ENCODE peak calls at places on chromosome 2, in six cellular contexts. O, G, N, R, C and Z are unnamed samples.

GRCh38 chr2:65316072-65316471 is 88.4 kb downstream of the ACTR2 start:
- DNase-seq in R (peak; percentile 51), O (peak; percentile 94), G (no peak), N (no peak), C (no peak), Z (no peak)

GRCh38 chr2:241598061-241598460 is 38.9 kb downstream of the THAP4 start:
- DNase-seq in R (peak; percentile 35), O (no peak), G (no peak), N (no peak), C (no peak), Z (no peak)

GRCh38 chr2:157777425-157777824 is 98.7 kb downstream of the ACVR1 start:
- DNase-seq in N (peak; percentile 22), R (no peak), O (no peak), C (peak; percentile 65), G (no peak), Z (peak; percentile 25)

GRCh38 chr2:108607706-108608301 is 73.5 kb downstream of the LIMS1 start:
- DNase-seq in C (peak; percentile 72), R (no peak), N (peak; percentile 81), G (no peak), O (no peak), Z (peak; percentile 32)

GRCh38 chr2:230589497-230590015 is 123.1 kb upstream of the CAB39 start:
- DNase-seq in C (no peak), O (no peak), G (no peak), R (no peak), N (peak; percentile 87), Z (no peak)

GRCh38 chr2:219688560-219689445 is 61.4 kb downstream of the SLC4A3 start:
- DNase-seq in C (no peak), R (no peak), N (no peak), G (peak; percentile 92), O (peak; percentile 95), Z (no peak)

GRCh38 chr2:220452561-220452960 is 825.1 kb downstream of the SLC4A3 start:
- DNase-seq in C (peak; percentile 29), N (no peak), O (no peak), G (no peak), R (no peak), Z (no peak)

GRCh38 chr2:66440011-66440542 is 5.2 kb downstream of the MEIS1 start:
- DNase-seq in N (no peak), G (no peak), R (no peak), C (no peak), O (no peak), Z (no peak)

GRCh38 chr2:133287709-133288108 is 280.6 kb downstream of the NCKAP5 start:
- DNase-seq in C (no peak), G (no peak), N (no peak), R (peak; percentile 54), O (peak; percentile 87), Z (no peak)

GRCh38 chr2:46878240-46878877 is 37.2 kb downstream of the MCFD2 start:
- DNase-seq in G (no peak), R (no peak), C (no peak), N (no peak), O (no peak), Z (no peak)

GRCh38 chr2:52929412-52929811 is 838.2 kb upstream of the CHAC2 start:
- DNase-seq in C (no peak), G (no peak), N (no peak), R (no peak), O (no peak), Z (no peak)

GRCh38 chr2:21040468-21041377 is 3.1 kb downstream of the APOB start:
- DNase-seq in R (no peak), N (no peak), O (no peak), G (no peak), C (no peak), Z (no peak)

GRCh38 chr2:9777081-9777480 is 66.2 kb upstream of the TAF1B start:
- DNase-seq in N (no peak), C (no peak), G (no peak), R (no peak), O (no peak), Z (no peak)

GRCh38 chr2:36451512-36451911 is 95.9 kb downstream of the CRIM1 start:
- DNase-seq in G (no peak), R (no peak), N (no peak), C (no peak), O (peak; percentile 83), Z (no peak)

GRCh38 chr2:166074430-166074829 is 53.4 kb downstream of the SCN1A start:
- DNase-seq in N (no peak), R (no peak), G (no peak), C (no peak), O (no peak), Z (no peak)

GRCh38 chr2:68741805-68742306 is 7.2 kb downstream of the ARHGAP25 start:
- DNase-seq in C (no peak), O (no peak), N (no peak), G (no peak), R (no peak), Z (no peak)

GRCh38 chr2:41989503-41990180 is 58.2 kb upstream of the PKDCC start:
- DNase-seq in C (no peak), N (no peak), R (no peak), O (no peak), G (peak; percentile 72), Z (no peak)
- H3K4me3 ChIP-seq in C (no peak overlapping the region), N (no peak overlapping the region), R (no peak overlapping the region), O (no peak overlapping the region), G (no peak overlapping the region), Z (no peak overlapping the region)

GRCh38 chr2:177721087-177721486 is 328.5 kb downstream of the AGPS start:
- DNase-seq in G (no peak), N (no peak), R (no peak), O (no peak), C (no peak), Z (no peak)
- H3K4me3 ChIP-seq in G (no peak overlapping the region), N (no peak overlapping the region), R (no peak overlapping the region), O (no peak overlapping the region), C (no peak overlapping the region), Z (no peak overlapping the region)

GRCh38 chr2:239120664-239121063 is 272.8 kb downstream of the TWIST2 start:
- DNase-seq in O (no peak), R (no peak), G (no peak), C (no peak), N (no peak), Z (no peak)
- H3K4me3 ChIP-seq in O (no peak overlapping the region), R (no peak overlapping the region), G (no peak overlapping the region), C (no peak overlapping the region), N (no peak overlapping the region), Z (no peak overlapping the region)

GRCh38 chr2:17971531-17971930 is 93.1 kb downstream of the KCNS3 start:
- DNase-seq in C (no peak), N (no peak), R (no peak), O (peak; percentile 31), G (no peak), Z (no peak)

GRCh38 chr2:17965196-17965595 is 86.7 kb downstream of the KCNS3 start:
- DNase-seq in R (no peak), G (no peak), N (no peak), C (no peak), O (no peak), Z (no peak)

GRCh38 chr2:17962874-17963273 is 84.4 kb downstream of the KCNS3 start:
- DNase-seq in R (peak; percentile 7), C (no peak), N (no peak), G (no peak), O (peak; percentile 27), Z (no peak)

GRCh38 chr2:17969661-17970060 is 91.2 kb downstream of the KCNS3 start:
- DNase-seq in C (no peak), R (peak; percentile 8), G (no peak), N (no peak), O (peak; percentile 50), Z (no peak)

GRCh38 chr2:17966793-17967192 is 88.3 kb downstream of the KCNS3 start:
- DNase-seq in C (no peak), O (no peak), N (peak; percentile 74), G (no peak), R (no peak), Z (peak; percentile 50)
- H3K4me3 ChIP-seq in C (no peak overlapping the region), O (no peak overlapping the region), N (no peak overlapping the region), G (no peak overlapping the region), R (no peak overlapping the region), Z (no peak overlapping the region)

DNA sequence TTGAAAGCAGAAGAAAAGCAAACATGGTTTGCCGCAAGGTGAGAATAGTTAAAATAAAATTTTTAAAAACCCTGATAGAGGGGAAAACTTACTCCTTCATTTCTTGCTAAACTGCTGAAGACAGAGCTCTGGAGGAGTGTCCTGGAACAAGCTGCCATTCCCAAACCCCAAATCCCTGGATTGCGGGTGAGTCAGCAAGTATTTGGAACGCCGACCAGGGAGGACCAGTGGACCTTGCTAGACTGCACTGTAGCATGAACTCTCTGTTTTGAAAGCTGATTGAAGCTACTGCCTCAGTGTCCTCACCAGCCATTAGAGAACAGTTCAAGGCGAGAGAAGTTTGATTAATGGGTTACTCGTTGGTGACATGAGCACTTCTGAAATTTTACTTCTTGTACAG is 99.4 kb upstream of the RASGRP3 start:
- DNase-seq in R (no peak), O (peak; percentile 56), N (no peak), C (no peak), G (no peak), Z (no peak)
- H3K4me3 ChIP-seq in R (no peak overlapping the region), O (no peak overlapping the region), N (no peak overlapping the region), C (no peak overlapping the region), G (no peak overlapping the region), Z (no peak overlapping the region)

GRCh38 chr2:127082974-127083373 is 24.0 kb downstream of the BIN1 start:
- DNase-seq in R (no peak), O (peak; percentile 28), N (no peak), G (no peak), C (no peak), Z (no peak)

GRCh38 chr2:127079358-127079920 is 27.5 kb downstream of the BIN1 start:
- DNase-seq in R (no peak), C (no peak), G (no peak), N (no peak), O (no peak), Z (no peak)

GRCh38 chr2:127081826-127082633 is 24.9 kb downstream of the BIN1 start:
- DNase-seq in G (no peak), O (no peak), C (peak; percentile 74), R (no peak), N (peak; percentile 63), Z (no peak)

GRCh38 chr2:127080226-127080940 is 26.6 kb downstream of the BIN1 start:
- DNase-seq in C (no peak), G (no peak), R (no peak), N (no peak), O (no peak), Z (no peak)

DNA sequence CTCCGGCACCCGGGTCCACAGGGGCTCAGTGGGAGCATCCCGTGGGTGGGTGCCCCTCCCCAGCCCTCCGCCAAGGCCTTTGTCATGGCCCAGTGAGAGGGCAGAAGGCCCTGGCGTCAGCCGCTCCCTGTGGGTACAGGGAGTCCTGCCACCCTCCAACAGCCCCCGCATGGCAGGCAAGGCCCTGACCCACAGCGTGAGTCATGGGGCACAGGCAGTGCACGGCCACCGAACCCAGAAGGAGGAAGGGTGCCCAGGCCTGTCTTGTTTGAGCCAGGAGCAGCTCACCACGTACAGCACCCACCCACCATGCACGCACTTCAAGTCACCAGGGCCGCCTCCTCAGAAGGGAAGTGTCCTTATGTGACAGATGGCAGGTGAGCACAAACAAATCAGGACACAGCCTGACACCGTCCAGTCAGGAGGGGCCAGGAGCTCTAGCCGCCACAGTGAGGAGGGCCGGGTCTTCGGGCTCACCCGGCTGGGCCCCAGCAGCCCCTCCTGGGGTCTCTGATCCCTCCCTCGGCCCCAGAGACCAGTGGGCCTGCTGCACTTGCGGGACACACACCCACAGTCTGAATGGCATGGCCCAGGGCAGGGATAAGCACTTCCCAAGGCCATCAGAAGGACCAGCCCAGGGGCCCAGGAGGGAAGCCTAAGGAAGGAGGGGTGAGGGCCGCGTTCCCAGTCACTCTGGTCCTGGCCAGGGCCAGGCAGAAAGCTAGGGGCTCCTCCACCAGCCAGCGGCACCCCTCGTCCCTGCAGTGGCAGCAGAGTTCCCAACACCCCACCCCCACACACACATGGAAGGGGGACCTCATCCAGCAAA is 25.8 kb downstream of the BIN1 start:
- DNase-seq in C (peak; percentile 62), N (peak; percentile 19), O (no peak), G (no peak), R (no peak), Z (no peak)
- H3K4me3 ChIP-seq in C (peak overlapping the region; percentile 61), N (peak overlapping the region; percentile 7), O (no peak overlapping the region), G (no peak overlapping the region), R (no peak overlapping the region), Z (no peak overlapping the region)